ENCODE peak calls at places on chromosomes 12 and 14, in ten cellular contexts. One of them, this sample, is unnamed.
A peak's percentile ranks its signal among the peaks of the same experiment; 100 is the strongest.

GRCh38 chr14:23556700-23557440 is 799 bp downstream of the THTPA start:
- DNase-seq in A549: no peak
- DNase-seq in ovary: no peak
- DNase-seq in HCT116: no peak
- DNase-seq in IMR-90: no peak
- DNase-seq in heart left ventricle: no peak
- DNase-seq in right lobe of liver: no peak
- DNase-seq in transverse colon: no peak
- DNase-seq in gastrocnemius medialis: no peak
- DNase-seq in testis: no peak
- DNase-seq in this sample: no peak

GRCh38 chr12:130457215-130457614 is 119.5 kb downstream of the PIWIL1 start:
- DNase-seq in A549: peak; percentile 15
- DNase-seq in ovary: no peak
- DNase-seq in HCT116: no peak
- DNase-seq in IMR-90: no peak
- DNase-seq in heart left ventricle: no peak
- DNase-seq in right lobe of liver: no peak
- DNase-seq in transverse colon: no peak
- DNase-seq in gastrocnemius medialis: no peak
- DNase-seq in testis: no peak
- DNase-seq in this sample: no peak

GRCh38 chr14:103094406-103095209 is at the start of gene EXOC3L4:
- DNase-seq in A549: no peak
- DNase-seq in ovary: no peak
- DNase-seq in HCT116: no peak
- DNase-seq in IMR-90: peak; percentile 10
- DNase-seq in heart left ventricle: no peak
- DNase-seq in right lobe of liver: peak; percentile 51
- DNase-seq in transverse colon: peak; percentile 69
- DNase-seq in gastrocnemius medialis: no peak
- DNase-seq in testis: no peak
- DNase-seq in this sample: no peak

GRCh38 chr12:68001486-68002466 is 12.5 kb downstream of the IFNG-AS1 start:
- DNase-seq in A549: no peak
- DNase-seq in ovary: no peak
- DNase-seq in HCT116: no peak
- DNase-seq in IMR-90: peak; percentile 6
- DNase-seq in heart left ventricle: no peak
- DNase-seq in right lobe of liver: no peak
- DNase-seq in transverse colon: no peak
- DNase-seq in gastrocnemius medialis: no peak
- DNase-seq in testis: no peak
- DNase-seq in this sample: no peak

GRCh38 chr14:29937116-29937515 is 9.5 kb upstream of the PRKD1 start:
- DNase-seq in A549: no peak
- DNase-seq in ovary: no peak
- DNase-seq in HCT116: no peak
- DNase-seq in IMR-90: peak; percentile 48
- DNase-seq in heart left ventricle: no peak
- DNase-seq in right lobe of liver: no peak
- DNase-seq in transverse colon: no peak
- DNase-seq in gastrocnemius medialis: no peak
- DNase-seq in testis: no peak
- DNase-seq in this sample: no peak

GRCh38 chr14:78700236-78700635 is 530.1 kb downstream of the NRXN3 start:
- DNase-seq in A549: no peak
- DNase-seq in ovary: no peak
- DNase-seq in HCT116: no peak
- DNase-seq in IMR-90: no peak
- DNase-seq in heart left ventricle: no peak
- DNase-seq in right lobe of liver: no peak
- DNase-seq in transverse colon: no peak
- DNase-seq in gastrocnemius medialis: no peak
- DNase-seq in testis: no peak
- DNase-seq in this sample: no peak

GRCh38 chr12:95017482-95017881 is 14.0 kb upstream of the NDUFA12 start:
- DNase-seq in A549: no peak
- DNase-seq in ovary: no peak
- DNase-seq in HCT116: no peak
- DNase-seq in IMR-90: no peak
- DNase-seq in heart left ventricle: no peak
- DNase-seq in right lobe of liver: no peak
- DNase-seq in transverse colon: no peak
- DNase-seq in gastrocnemius medialis: no peak
- DNase-seq in testis: no peak
- DNase-seq in this sample: no peak

GRCh38 chr12:50620050-50620974 is 115.5 kb downstream of the DIP2B start:
- DNase-seq in A549: no peak
- DNase-seq in ovary: no peak
- DNase-seq in HCT116: no peak
- DNase-seq in IMR-90: peak; percentile 95
- DNase-seq in heart left ventricle: peak; percentile 44
- DNase-seq in right lobe of liver: no peak
- DNase-seq in transverse colon: no peak
- DNase-seq in gastrocnemius medialis: no peak
- DNase-seq in testis: no peak
- DNase-seq in this sample: no peak

DNA sequence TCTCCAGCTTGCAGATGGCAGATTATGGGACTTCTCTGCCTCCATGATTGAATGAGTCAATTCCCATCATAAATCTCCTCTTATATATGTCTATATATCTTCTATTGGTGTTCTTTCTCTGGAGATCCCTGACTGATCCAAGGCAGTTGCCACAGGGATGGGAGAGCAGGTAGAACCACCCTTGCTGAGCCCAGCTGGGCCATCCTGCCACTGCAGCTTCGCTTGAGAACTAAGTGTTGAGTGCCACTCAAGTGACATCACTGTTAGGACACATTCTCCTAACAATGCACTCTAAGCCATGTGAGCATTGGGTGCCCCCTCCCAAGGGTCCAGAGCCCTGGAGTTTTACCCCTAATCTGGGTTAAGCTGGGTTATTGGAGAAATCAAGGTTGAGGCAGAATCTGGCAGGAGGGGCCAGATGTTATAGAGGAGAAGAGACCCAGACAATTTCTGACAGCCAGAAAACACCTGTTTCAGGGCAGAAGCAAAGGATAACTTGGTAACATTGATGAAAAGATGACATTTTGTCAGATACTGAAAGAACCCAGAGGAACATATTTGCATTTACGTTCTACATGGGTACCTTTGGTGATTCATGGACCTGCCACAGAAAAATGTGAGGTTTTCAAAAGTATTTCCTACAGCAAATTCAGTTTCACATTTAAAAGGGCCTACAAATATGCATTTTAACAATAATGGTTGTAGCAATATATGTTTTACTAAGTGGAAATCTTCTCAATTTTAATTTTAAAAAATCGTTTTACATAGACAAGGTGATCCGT is 57.2 kb upstream of the MAX start:
- DNase-seq in A549: no peak
- DNase-seq in ovary: no peak
- DNase-seq in HCT116: no peak
- DNase-seq in IMR-90: no peak
- DNase-seq in heart left ventricle: no peak
- DNase-seq in right lobe of liver: no peak
- DNase-seq in transverse colon: no peak
- DNase-seq in gastrocnemius medialis: no peak
- DNase-seq in testis: no peak
- DNase-seq in this sample: no peak
- H3K27ac ChIP-seq in A549: no peak overlapping the region
- H3K27ac ChIP-seq in ovary: no peak overlapping the region
- H3K27ac ChIP-seq in HCT116: no peak overlapping the region
- H3K27ac ChIP-seq in IMR-90: no peak overlapping the region
- H3K27ac ChIP-seq in heart left ventricle: no peak overlapping the region
- H3K27ac ChIP-seq in right lobe of liver: no peak overlapping the region
- H3K27ac ChIP-seq in transverse colon: no peak overlapping the region
- H3K27ac ChIP-seq in gastrocnemius medialis: no peak overlapping the region
- H3K27ac ChIP-seq in testis: no peak overlapping the region
- H3K27ac ChIP-seq in this sample: no peak overlapping the region

DNA sequence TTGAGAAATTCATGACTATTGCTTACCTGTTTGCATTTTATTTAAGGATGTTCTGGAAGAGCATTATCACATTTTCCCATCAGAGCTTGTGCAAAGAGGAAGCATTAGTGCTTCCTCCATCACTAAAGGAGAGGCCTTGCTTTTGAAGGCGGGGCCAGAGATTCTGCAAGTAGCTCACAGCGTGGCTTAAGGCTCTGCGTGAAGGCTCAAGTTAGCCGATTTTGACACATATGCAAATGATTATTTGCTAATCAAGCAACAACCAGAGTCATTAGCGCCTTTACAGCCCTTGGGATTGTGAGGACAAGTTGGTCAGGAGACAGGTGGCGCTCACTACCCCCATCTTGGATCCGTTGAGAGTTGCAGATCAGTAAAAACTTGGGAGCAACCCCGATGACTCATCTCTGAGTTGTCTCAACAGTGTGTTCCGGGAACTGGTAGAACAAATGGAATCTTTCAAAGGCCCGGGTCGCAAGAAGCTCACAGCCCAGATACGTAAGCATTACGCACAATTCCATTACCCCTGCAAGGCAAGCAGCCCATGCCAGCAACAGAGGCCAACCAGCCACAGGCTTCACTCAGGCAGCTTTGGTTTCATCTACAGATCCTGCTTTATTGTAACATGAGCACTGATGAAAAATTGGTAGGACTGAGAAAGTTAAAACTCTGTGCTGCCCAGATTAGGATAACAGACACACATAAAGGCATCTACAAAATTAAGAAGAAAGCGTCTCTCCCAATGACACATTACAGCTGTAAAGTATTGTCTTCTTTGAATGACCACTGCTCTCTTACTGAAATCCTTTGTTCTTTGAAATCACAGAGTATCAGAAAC is 34.9 kb upstream of the SPTSSA start:
- DNase-seq in A549: peak; percentile 98
- DNase-seq in ovary: peak; percentile 87
- DNase-seq in HCT116: peak; percentile 97
- DNase-seq in IMR-90: peak; percentile 100
- DNase-seq in heart left ventricle: peak; percentile 82
- DNase-seq in right lobe of liver: no peak
- DNase-seq in transverse colon: peak; percentile 74
- DNase-seq in gastrocnemius medialis: peak; percentile 81
- DNase-seq in testis: peak; percentile 64
- DNase-seq in this sample: peak; percentile 90
- TF ChIP-seq POLR2A in A549: peak; percentile 42
- TF ChIP-seq POLR2A in ovary: peak; percentile 60
- TF ChIP-seq POLR2A in HCT116: no peak
- TF ChIP-seq POLR2A in IMR-90: peak; percentile 91
- TF ChIP-seq POLR2A in heart left ventricle: no peak
- TF ChIP-seq POLR2A in right lobe of liver: no peak
- TF ChIP-seq POLR2A in transverse colon: peak; percentile 21
- TF ChIP-seq POLR2A in gastrocnemius medialis: peak; percentile 55
- TF ChIP-seq POLR2A in testis: no peak
- TF ChIP-seq POLR2A in this sample: peak; percentile 30

DNA sequence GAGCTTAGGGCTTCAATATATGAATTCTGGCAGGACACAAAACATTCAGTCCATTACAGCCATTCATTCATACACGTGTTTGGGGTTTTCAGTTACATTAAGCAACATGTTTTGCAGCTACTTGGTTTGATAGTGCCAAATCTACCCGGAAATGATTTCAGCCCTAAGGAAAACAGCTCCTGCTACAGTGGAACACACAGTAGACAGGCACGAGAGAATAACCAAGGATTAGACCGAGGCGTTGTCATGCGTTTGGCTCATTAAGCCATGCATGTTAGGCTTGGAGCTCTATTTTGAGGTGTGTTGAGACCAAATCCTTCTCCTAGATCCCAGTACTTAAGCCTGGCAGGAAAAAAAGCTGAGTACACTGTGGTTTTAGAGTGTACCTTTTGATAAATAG is 177.4 kb downstream of the PRKCH start:
- DNase-seq in A549: no peak
- DNase-seq in ovary: no peak
- DNase-seq in HCT116: no peak
- DNase-seq in IMR-90: peak; percentile 68
- DNase-seq in heart left ventricle: no peak
- DNase-seq in right lobe of liver: no peak
- DNase-seq in transverse colon: no peak
- DNase-seq in gastrocnemius medialis: no peak
- DNase-seq in testis: no peak
- DNase-seq in this sample: no peak
- H3K27ac ChIP-seq in A549: peak overlapping the region; percentile 63
- H3K27ac ChIP-seq in ovary: no peak overlapping the region
- H3K27ac ChIP-seq in HCT116: no peak overlapping the region
- H3K27ac ChIP-seq in IMR-90: no peak overlapping the region
- H3K27ac ChIP-seq in heart left ventricle: peak overlapping the region; percentile 69
- H3K27ac ChIP-seq in right lobe of liver: no peak overlapping the region
- H3K27ac ChIP-seq in transverse colon: no peak overlapping the region
- H3K27ac ChIP-seq in gastrocnemius medialis: peak overlapping the region; percentile 56
- H3K27ac ChIP-seq in testis: no peak overlapping the region
- H3K27ac ChIP-seq in this sample: no peak overlapping the region

GRCh38 chr12:99709619-99710018 is 62.1 kb downstream of the GARIN6 start:
- DNase-seq in A549: no peak
- DNase-seq in ovary: no peak
- DNase-seq in HCT116: no peak
- DNase-seq in IMR-90: no peak
- DNase-seq in heart left ventricle: no peak
- DNase-seq in right lobe of liver: no peak
- DNase-seq in transverse colon: no peak
- DNase-seq in gastrocnemius medialis: no peak
- DNase-seq in testis: no peak
- DNase-seq in this sample: no peak

GRCh38 chr12:99709116-99709515 is 61.6 kb downstream of the GARIN6 start:
- DNase-seq in A549: no peak
- DNase-seq in ovary: no peak
- DNase-seq in HCT116: no peak
- DNase-seq in IMR-90: no peak
- DNase-seq in heart left ventricle: no peak
- DNase-seq in right lobe of liver: no peak
- DNase-seq in transverse colon: no peak
- DNase-seq in gastrocnemius medialis: no peak
- DNase-seq in testis: no peak
- DNase-seq in this sample: no peak

GRCh38 chr12:99711246-99711645 is 63.7 kb downstream of the GARIN6 start:
- DNase-seq in A549: no peak
- DNase-seq in ovary: no peak
- DNase-seq in HCT116: no peak
- DNase-seq in IMR-90: no peak
- DNase-seq in heart left ventricle: no peak
- DNase-seq in right lobe of liver: no peak
- DNase-seq in transverse colon: no peak
- DNase-seq in gastrocnemius medialis: no peak
- DNase-seq in testis: no peak
- DNase-seq in this sample: no peak

GRCh38 chr12:99713946-99714520 is 66.5 kb downstream of the GARIN6 start:
- DNase-seq in A549: no peak
- DNase-seq in ovary: no peak
- DNase-seq in HCT116: no peak
- DNase-seq in IMR-90: no peak
- DNase-seq in heart left ventricle: no peak
- DNase-seq in right lobe of liver: no peak
- DNase-seq in transverse colon: no peak
- DNase-seq in gastrocnemius medialis: no peak
- DNase-seq in testis: no peak
- DNase-seq in this sample: no peak

DNA sequence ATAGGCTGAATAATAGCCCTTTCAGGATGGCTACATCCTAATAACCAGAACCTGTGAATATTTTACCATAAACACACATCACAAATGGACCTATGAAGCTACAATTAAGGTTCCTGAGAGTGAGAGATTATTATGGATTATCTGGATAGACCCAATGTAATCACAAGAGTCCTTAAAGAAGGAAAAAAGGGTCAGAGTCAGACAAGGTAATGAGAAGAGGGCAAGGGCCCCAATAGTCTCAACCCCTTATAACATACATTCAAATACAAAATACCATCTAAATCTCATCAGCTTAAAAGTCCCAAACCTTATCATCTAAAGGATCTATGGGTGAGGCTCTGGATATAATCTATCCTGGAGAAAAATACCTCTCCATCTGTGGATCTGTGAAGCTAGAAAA is 64.7 kb downstream of the GARIN6 start:
- DNase-seq in A549: no peak
- DNase-seq in ovary: no peak
- DNase-seq in HCT116: no peak
- DNase-seq in IMR-90: no peak
- DNase-seq in heart left ventricle: no peak
- DNase-seq in right lobe of liver: no peak
- DNase-seq in transverse colon: no peak
- DNase-seq in gastrocnemius medialis: no peak
- DNase-seq in testis: no peak
- DNase-seq in this sample: no peak
- TF ChIP-seq POLR2A in A549: no peak
- TF ChIP-seq POLR2A in ovary: no peak
- TF ChIP-seq POLR2A in HCT116: no peak
- TF ChIP-seq POLR2A in IMR-90: no peak
- TF ChIP-seq POLR2A in heart left ventricle: no peak
- TF ChIP-seq POLR2A in right lobe of liver: no peak
- TF ChIP-seq POLR2A in transverse colon: no peak
- TF ChIP-seq POLR2A in gastrocnemius medialis: no peak
- TF ChIP-seq POLR2A in testis: no peak
- TF ChIP-seq POLR2A in this sample: no peak

This sample was measured in uterus.